ENCODE peak calls at places on chromosomes 5 and 9, in four cellular contexts. R is H9, L is endothelial cell, G is mammary epithelial cell. S is an unnamed sample.

GRCh38 chr9:34559616-34560546 is 29.6 kb downstream of the CNTFR start:
- DNase-seq in R (no peak), L (no peak), G (peak), S (peak)

GRCh38 chr5:5421149-5421960 is 1.1 kb upstream of the ICE1 start:
- DNase-seq in R (no peak), L (peak), G (peak), S (no peak)

GRCh38 chr5:133938039-133938821 is 30.2 kb downstream of the C5orf15 start:
- DNase-seq in R (no peak), L (no peak), G (no peak), S (no peak)

GRCh38 chr5:178526796-178527457 is 63.3 kb downstream of the COL23A1 start:
- DNase-seq in R (no peak), L (no peak), G (no peak), S (peak)

GRCh38 chr9:131395027-131395744 is 1.3 kb downstream of the PRRC2B start:
- DNase-seq in R (peak), L (no peak), G (peak), S (peak)

GRCh38 chr5:69211200-69211599 is 21.8 kb downstream of the CENPH start:
- DNase-seq in R (no peak), L (no peak), G (no peak), S (no peak)

GRCh38 chr5:83148370-83148769 is 71.0 kb downstream of the XRCC4 start:
- DNase-seq in R (no peak), L (no peak), G (no peak), S (no peak)

GRCh38 chr5:12095808-12096281 is 191.6 kb upstream of the CTNND2 start:
- DNase-seq in R (no peak), L (no peak), G (no peak), S (no peak)

GRCh38 chr5:112208699-112209615 is 210.1 kb downstream of the EPB41L4A start:
- DNase-seq in R (no peak), L (no peak), G (no peak), S (no peak)

GRCh38 chr5:142201471-142201887 is 92.9 kb downstream of the NDFIP1 start:
- DNase-seq in R (no peak), L (no peak), G (peak), S (no peak)

GRCh38 chr9:2053883-2054845 is 39.0 kb downstream of the SMARCA2 start:
- DNase-seq in R (no peak), L (no peak), G (peak), S (no peak)

GRCh38 chr5:112630246-112631009 is 107.3 kb upstream of the APC start:
- DNase-seq in R (no peak), L (no peak), G (no peak), S (no peak)

GRCh38 chr9:96483733-96484240 is 33.8 kb downstream of the HABP4 start:
- DNase-seq in R (no peak), L (no peak), G (no peak), S (no peak)

GRCh38 chr9:133006731-133007352 is 24.0 kb upstream of the GTF3C5 start:
- DNase-seq in R (no peak), L (no peak), G (no peak), S (no peak)

GRCh38 chr9:110729628-110730027 is 61.0 kb downstream of the MUSK start:
- DNase-seq in R (no peak), L (no peak), G (no peak), S (no peak)

GRCh38 chr9:35792044-35792813 is 838 bp downstream of the NPR2 start:
- DNase-seq in R (no peak), L (no peak), G (no peak), S (no peak)

GRCh38 chr9:35791321-35791921 is at the start of gene NPR2:
- DNase-seq in R (no peak), L (peak), G (no peak), S (peak)

GRCh38 chr9:35795701-35796100 is 4.3 kb downstream of the NPR2 start:
- DNase-seq in R (no peak), L (no peak), G (peak), S (no peak)

GRCh38 chr9:35792826-35793225 is 1.4 kb downstream of the NPR2 start:
- DNase-seq in R (no peak), L (no peak), G (no peak), S (no peak)

DNA sequence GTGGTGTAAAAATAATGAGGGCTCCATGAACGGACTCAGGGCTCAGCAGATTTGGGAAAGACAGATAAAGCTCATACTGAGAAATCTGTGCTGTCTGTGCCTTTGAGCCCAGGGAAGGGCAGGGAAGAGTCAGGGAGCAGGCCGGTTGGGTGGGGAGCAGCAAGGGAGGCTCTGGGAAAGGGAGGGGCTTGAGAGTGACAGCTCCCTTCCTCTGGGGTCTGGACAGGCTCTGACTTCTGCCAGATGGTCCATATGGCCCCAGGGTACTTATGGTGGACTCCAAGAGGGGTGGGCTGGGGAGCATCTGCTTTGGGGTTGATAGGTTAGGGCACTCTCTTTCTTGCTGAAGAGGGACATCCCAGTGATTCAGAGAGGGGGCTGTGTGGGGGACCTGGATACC is 2.1 kb downstream of the NPR2 start:
- DNase-seq in R (no peak), L (no peak), G (no peak), S (no peak)
- TF ChIP-seq CTCF in R (no peak), L (no peak), G (no peak), S (no peak)

GRCh38 chr5:45774528-45774927 is 78.3 kb upstream of the HCN1 start:
- DNase-seq in R (no peak), L (no peak), G (no peak), S (no peak)
- TF ChIP-seq CTCF in R (peak), L (peak), G (peak), S (peak)

DNA sequence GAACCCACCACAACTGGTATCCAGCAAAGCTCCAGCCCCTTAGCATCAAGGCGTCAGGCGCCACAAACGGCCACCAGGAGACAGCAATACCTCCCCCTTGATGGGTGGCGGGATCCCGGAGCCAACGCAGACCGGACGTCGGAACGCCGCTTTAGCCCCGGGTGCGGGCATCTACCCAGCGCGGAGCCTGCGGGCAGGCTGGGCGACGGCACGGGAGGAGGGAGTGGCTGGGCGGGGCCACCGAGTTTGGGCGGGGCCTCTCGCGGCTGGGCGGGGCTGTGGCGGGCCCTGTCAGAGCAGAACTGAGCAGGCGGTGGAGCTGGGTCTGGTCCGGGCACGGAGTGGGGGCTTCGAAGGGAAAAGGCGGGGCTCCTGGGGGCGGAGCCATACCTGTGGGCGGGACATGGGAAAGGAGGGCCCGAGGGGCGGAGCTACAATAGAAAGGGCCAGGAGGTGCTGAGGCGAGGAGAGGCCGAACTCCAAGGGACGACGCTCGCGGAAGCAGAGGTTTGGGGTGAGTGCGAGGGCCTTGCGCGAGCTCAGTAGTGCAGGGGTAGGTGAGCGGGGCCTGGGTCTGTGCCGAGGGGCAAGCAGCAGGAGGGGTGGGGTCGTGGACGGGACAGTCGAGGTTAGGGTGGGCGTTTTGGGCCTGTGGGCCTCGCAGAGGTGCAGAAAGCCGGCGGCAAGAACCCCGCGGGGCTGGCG is 40.2 kb upstream of the GARNL3 start:
- DNase-seq in R (peak), L (peak), G (peak), S (peak)
- TF ChIP-seq CTCF in R (peak), L (peak), G (peak), S (peak)

GRCh38 chr5:318341-318897 is 3.1 kb upstream of the AHRR start:
- DNase-seq in R (no peak), L (no peak), G (peak), S (no peak)
- TF ChIP-seq CTCF in R (no peak), L (no peak), G (no peak), S (no peak)